ENCODE peak calls at places on chromosome 11, in four cellular contexts. One of them, this sample, is unnamed.

GRCh38 chr11:59754859-59755700 is at the start of gene STX3:
- DNase-seq in HepG2: peak; percentile 17
- DNase-seq in WTC11: peak; percentile 78
- DNase-seq in K562: peak; percentile 85
- DNase-seq in this sample: peak; percentile 83

GRCh38 chr11:33598426-33599069 is 102.1 kb downstream of the C11orf91 start:
- DNase-seq in HepG2: no peak
- DNase-seq in WTC11: peak; percentile 29
- DNase-seq in K562: no peak
- DNase-seq in this sample: no peak

GRCh38 chr11:70604630-70605520 is 206.5 kb downstream of the CTTN start:
- DNase-seq in HepG2: no peak
- DNase-seq in WTC11: no peak
- DNase-seq in K562: no peak
- DNase-seq in this sample: no peak

GRCh38 chr11:14506532-14506931 is 6.9 kb upstream of the COPB1 start:
- DNase-seq in HepG2: no peak
- DNase-seq in WTC11: no peak
- DNase-seq in K562: no peak
- DNase-seq in this sample: no peak

GRCh38 chr11:114291847-114292680 is 4.1 kb upstream of the NNMT start:
- DNase-seq in HepG2: no peak
- DNase-seq in WTC11: no peak
- DNase-seq in K562: no peak
- DNase-seq in this sample: peak; percentile 79

GRCh38 chr11:34052608-34053160 is 1.2 kb downstream of the CAPRIN1 start:
- DNase-seq in HepG2: no peak
- DNase-seq in WTC11: no peak
- DNase-seq in K562: peak; percentile 47
- DNase-seq in this sample: peak; percentile 36

GRCh38 chr11:11876458-11876857 is 34.7 kb downstream of the USP47 start:
- DNase-seq in HepG2: peak; percentile 5
- DNase-seq in WTC11: no peak
- DNase-seq in K562: peak; percentile 59
- DNase-seq in this sample: peak; percentile 40

GRCh38 chr11:73946798-73947458 is 3.9 kb upstream of the DNAJB13 start:
- DNase-seq in HepG2: no peak
- DNase-seq in WTC11: no peak
- DNase-seq in K562: no peak
- DNase-seq in this sample: no peak

GRCh38 chr11:94773842-94774241 is 5.7 kb downstream of the AMOTL1 start:
- DNase-seq in HepG2: no peak
- DNase-seq in WTC11: no peak
- DNase-seq in K562: no peak
- DNase-seq in this sample: no peak

GRCh38 chr11:130403301-130403804 is 25.1 kb downstream of the ADAMTS8 start:
- DNase-seq in HepG2: no peak
- DNase-seq in WTC11: no peak
- DNase-seq in K562: no peak
- DNase-seq in this sample: no peak

GRCh38 chr11:60866911-60867870 is at the start of gene ZP1:
- DNase-seq in HepG2: no peak
- DNase-seq in WTC11: no peak
- DNase-seq in K562: no peak
- DNase-seq in this sample: no peak

GRCh38 chr11:114284914-114285313 is 11.3 kb upstream of the NNMT start:
- DNase-seq in HepG2: no peak
- DNase-seq in WTC11: no peak
- DNase-seq in K562: no peak
- DNase-seq in this sample: no peak

GRCh38 chr11:61493832-61494231 is 14.7 kb upstream of the LRRC10B start:
- DNase-seq in HepG2: no peak
- DNase-seq in WTC11: no peak
- DNase-seq in K562: no peak
- DNase-seq in this sample: no peak

GRCh38 chr11:19832901-19833300 is 120.3 kb downstream of the NAV2 start:
- DNase-seq in HepG2: no peak
- DNase-seq in WTC11: no peak
- DNase-seq in K562: no peak
- DNase-seq in this sample: no peak

GRCh38 chr11:76143274-76143673 is 63.0 kb downstream of the WNT11 start:
- DNase-seq in HepG2: no peak
- DNase-seq in WTC11: no peak
- DNase-seq in K562: no peak
- DNase-seq in this sample: no peak

GRCh38 chr11:27291302-27291889 is 71.6 kb downstream of the CCDC34 start:
- DNase-seq in HepG2: no peak
- DNase-seq in WTC11: peak; percentile 20
- DNase-seq in K562: peak; percentile 29
- DNase-seq in this sample: no peak

GRCh38 chr11:117905524-117905923 is 23.7 kb downstream of the TMPRSS13 start:
- DNase-seq in HepG2: no peak
- DNase-seq in WTC11: no peak
- DNase-seq in K562: no peak
- DNase-seq in this sample: no peak

GRCh38 chr11:4809246-4809645 is 5.1 kb upstream of the OR52R1 start:
- DNase-seq in HepG2: no peak
- DNase-seq in WTC11: no peak
- DNase-seq in K562: no peak
- DNase-seq in this sample: no peak

GRCh38 chr11:108916935-108917334 is 252.1 kb downstream of the DDX10 start:
- DNase-seq in HepG2: no peak
- DNase-seq in WTC11: no peak
- DNase-seq in K562: no peak
- DNase-seq in this sample: no peak

GRCh38 chr11:66115638-66116410 is 45.8 kb downstream of the PACS1 start:
- DNase-seq in HepG2: peak; percentile 46
- DNase-seq in WTC11: no peak
- DNase-seq in K562: no peak
- DNase-seq in this sample: no peak

GRCh38 chr11:102147031-102147430 is 36.8 kb downstream of the YAP1 start:
- DNase-seq in HepG2: no peak
- DNase-seq in WTC11: no peak
- DNase-seq in K562: no peak
- DNase-seq in this sample: no peak

GRCh38 chr11:35617687-35618496 is at the start of gene FJX1:
- DNase-seq in HepG2: peak; percentile 17
- DNase-seq in WTC11: peak; percentile 76
- DNase-seq in K562: peak; percentile 63
- DNase-seq in this sample: peak; percentile 83

GRCh38 chr11:75174348-75174747 is 23.4 kb downstream of the SLCO2B1 start:
- DNase-seq in HepG2: no peak
- DNase-seq in WTC11: no peak
- DNase-seq in K562: no peak
- DNase-seq in this sample: no peak

GRCh38 chr11:17498058-17498457 is 21.4 kb upstream of the ABCC8 start:
- DNase-seq in HepG2: no peak
- DNase-seq in WTC11: peak; percentile 30
- DNase-seq in K562: no peak
- DNase-seq in this sample: no peak

GRCh38 chr11:133698654-133699053 is 146.7 kb downstream of the SPATA19 start:
- DNase-seq in HepG2: no peak
- DNase-seq in WTC11: no peak
- DNase-seq in K562: no peak
- DNase-seq in this sample: no peak

GRCh38 chr11:19728436-19728835 is 15.8 kb downstream of the NAV2 start:
- DNase-seq in HepG2: no peak
- DNase-seq in WTC11: no peak
- DNase-seq in K562: no peak
- DNase-seq in this sample: no peak

GRCh38 chr11:116641561-116642045 is 131.2 kb downstream of the BUD13 start:
- DNase-seq in HepG2: no peak
- DNase-seq in WTC11: peak; percentile 85
- DNase-seq in K562: peak; percentile 38
- DNase-seq in this sample: peak; percentile 33

GRCh38 chr11:116420770-116421528 is 351.8 kb downstream of the BUD13 start:
- DNase-seq in HepG2: no peak
- DNase-seq in WTC11: no peak
- DNase-seq in K562: peak; percentile 4
- DNase-seq in this sample: peak; percentile 16

GRCh38 chr11:57567210-57567511 is 311 bp downstream of the UBE2L6 start:
- DNase-seq in HepG2: no peak
- DNase-seq in WTC11: no peak
- DNase-seq in K562: no peak
- DNase-seq in this sample: no peak

GRCh38 chr11:126704144-126704543 is 296.4 kb downstream of the KIRREL3 start:
- DNase-seq in HepG2: no peak
- DNase-seq in WTC11: no peak
- DNase-seq in K562: no peak
- DNase-seq in this sample: no peak

GRCh38 chr11:126703661-126704060 is 296.9 kb downstream of the KIRREL3 start:
- DNase-seq in HepG2: no peak
- DNase-seq in WTC11: no peak
- DNase-seq in K562: no peak
- DNase-seq in this sample: no peak

GRCh38 chr11:126702165-126702738 is 298.3 kb downstream of the KIRREL3 start:
- DNase-seq in HepG2: no peak
- DNase-seq in WTC11: no peak
- DNase-seq in K562: no peak
- DNase-seq in this sample: no peak

GRCh38 chr11:126701555-126701897 is 299.0 kb downstream of the KIRREL3 start:
- DNase-seq in HepG2: no peak
- DNase-seq in WTC11: no peak
- DNase-seq in K562: no peak
- DNase-seq in this sample: no peak

DNA sequence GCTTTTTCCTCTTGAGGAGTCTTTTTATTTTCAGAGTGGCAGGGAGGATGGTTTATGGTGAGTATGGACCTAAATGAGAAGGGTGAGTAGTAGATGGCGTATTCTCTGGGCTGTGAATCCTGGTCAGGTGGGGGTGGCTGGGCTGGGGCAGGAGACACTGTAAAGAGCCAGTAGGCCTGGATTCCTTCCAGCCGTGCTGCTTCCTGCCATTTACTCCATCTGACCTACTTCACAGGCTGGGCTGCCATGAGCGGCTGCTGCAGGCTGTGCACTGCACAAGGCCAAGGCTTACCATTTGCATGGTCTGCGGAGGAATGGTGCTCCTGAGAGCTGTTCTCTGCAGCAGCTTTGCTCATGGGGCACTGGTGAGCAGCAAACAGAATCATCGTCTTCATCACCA is 297.6 kb downstream of the KIRREL3 start:
- DNase-seq in HepG2: no peak
- DNase-seq in WTC11: no peak
- DNase-seq in K562: no peak
- DNase-seq in this sample: no peak
- TF ChIP-seq HMGXB4 in HepG2: no peak
- TF ChIP-seq HMGXB4 in WTC11: no peak
- TF ChIP-seq HMGXB4 in K562: no peak
- TF ChIP-seq HMGXB4 in this sample: no peak

GRCh38 chr11:16110862-16111261 is 245.5 kb downstream of the SOX6 start:
- DNase-seq in HepG2: no peak
- DNase-seq in WTC11: no peak
- DNase-seq in K562: no peak
- DNase-seq in this sample: no peak
- TF ChIP-seq HMGXB4 in HepG2: no peak
- TF ChIP-seq HMGXB4 in WTC11: no peak
- TF ChIP-seq HMGXB4 in K562: no peak
- TF ChIP-seq HMGXB4 in this sample: no peak

DNA sequence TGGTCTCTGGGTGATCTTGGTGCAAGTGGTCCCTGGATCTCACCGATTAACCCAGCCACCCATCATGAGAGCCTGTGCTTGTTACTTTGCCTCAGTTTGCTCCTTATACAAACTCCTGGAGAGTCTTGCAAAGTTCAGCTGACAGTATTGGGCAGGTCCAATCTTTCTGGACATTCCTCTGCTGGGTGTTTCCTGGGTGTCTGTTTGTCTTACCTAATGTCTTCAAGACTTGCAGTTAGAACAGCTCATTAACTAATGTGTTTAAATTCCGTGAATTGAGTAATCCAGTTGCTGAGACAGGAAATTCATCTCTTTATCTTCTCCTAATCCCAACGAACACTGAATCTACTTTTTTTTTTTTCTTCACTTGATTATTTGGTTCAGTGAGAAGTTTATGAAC is 20.6 kb downstream of the BCO2 start:
- DNase-seq in HepG2: no peak
- DNase-seq in WTC11: no peak
- DNase-seq in K562: no peak
- DNase-seq in this sample: peak; percentile 11
- TF ChIP-seq HMGXB4 in HepG2: no peak
- TF ChIP-seq HMGXB4 in WTC11: no peak
- TF ChIP-seq HMGXB4 in K562: no peak
- TF ChIP-seq HMGXB4 in this sample: no peak

GRCh38 chr11:44823006-44823405 is 96.2 kb downstream of the TSPAN18 start:
- DNase-seq in HepG2: no peak
- DNase-seq in WTC11: peak; percentile 51
- DNase-seq in K562: peak; percentile 34
- DNase-seq in this sample: no peak
- TF ChIP-seq HMGXB4 in HepG2: no peak
- TF ChIP-seq HMGXB4 in WTC11: no peak
- TF ChIP-seq HMGXB4 in K562: no peak
- TF ChIP-seq HMGXB4 in this sample: no peak

DNA sequence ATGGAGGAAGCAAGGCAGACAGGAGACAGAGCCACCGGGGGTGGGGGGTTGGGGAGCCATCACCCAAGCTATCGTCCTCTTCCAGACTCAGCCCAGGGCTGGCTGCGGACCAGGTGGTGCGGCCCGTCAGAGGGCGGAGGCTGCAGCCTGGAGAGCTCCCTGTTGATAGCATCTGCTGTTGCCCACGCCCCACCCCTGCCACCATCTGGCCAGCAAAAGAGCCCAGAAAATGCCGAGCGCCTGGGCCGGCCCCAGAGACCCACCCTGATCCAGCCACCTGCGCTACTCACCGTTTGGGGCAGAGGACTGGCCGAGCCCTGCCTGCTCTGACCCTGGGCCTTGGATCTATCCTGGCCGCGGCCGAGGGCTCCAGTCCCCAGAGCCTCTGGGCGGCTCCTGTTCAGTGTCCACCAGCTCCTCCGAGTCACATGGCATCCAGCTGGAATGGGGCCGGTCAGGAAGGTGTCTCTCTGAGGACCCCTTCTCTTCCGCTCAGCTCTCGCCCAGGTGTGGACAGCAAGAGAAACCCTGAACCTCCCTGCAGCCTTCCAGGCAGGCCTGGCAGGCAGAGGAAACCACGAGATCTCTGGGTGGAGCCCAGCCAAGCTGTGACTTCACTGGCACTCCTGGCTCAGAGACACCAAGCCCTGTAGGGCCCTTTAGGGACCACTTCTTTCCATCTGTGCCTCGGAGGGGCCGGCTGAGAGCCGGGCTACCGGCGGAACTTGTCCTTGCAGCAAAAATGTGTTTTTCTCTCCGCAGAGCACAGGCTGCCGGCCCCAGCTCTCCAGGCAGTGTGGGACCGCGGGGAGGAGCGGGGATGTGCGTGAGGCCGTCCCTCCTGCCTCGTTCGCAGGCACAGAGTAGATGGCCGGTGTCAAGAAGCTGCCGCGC is at the start of gene MRGPRE:
- DNase-seq in HepG2: no peak
- DNase-seq in WTC11: peak; percentile 18
- DNase-seq in K562: peak; percentile 85
- DNase-seq in this sample: no peak
- TF ChIP-seq HMGXB4 in HepG2: no peak
- TF ChIP-seq HMGXB4 in WTC11: no peak
- TF ChIP-seq HMGXB4 in K562: no peak
- TF ChIP-seq HMGXB4 in this sample: no peak

This sample was measured in A549.